ENCODE peak calls at places on chromosomes 7 and 10, in ten cellular contexts. M is ovary, R is GM13976, Q is gastrocnemius medialis, A is NCI-H1092, S is Right ventricle myocardium inferior, E is spleen, Y is hypothalamus, D is hippocampal formation, J is RWPE2. G is an unnamed sample.
A peak's percentile ranks its signal among the peaks of the same experiment; 100 is the strongest.

GRCh38 chr10:69438531-69439349 is 12.5 kb upstream of the TSPAN15 start:
- DNase-seq in M (no peak), R (no peak), Q (no peak), A (no peak), S (no peak), E (peak; percentile 27), Y (no peak), D (peak; percentile 26), J (no peak), G (no peak)

GRCh38 chr10:95517536-95518454 is 43.4 kb downstream of the SORBS1 start:
- DNase-seq in M (no peak), R (no peak), Q (no peak), A (no peak), S (no peak), E (no peak), Y (no peak), D (no peak), J (no peak), G (no peak)

GRCh38 chr7:94190599-94191061 is 186.5 kb upstream of the BET1 start:
- DNase-seq in M (no peak), R (no peak), Q (no peak), A (peak; percentile 61), S (no peak), E (no peak), Y (no peak), D (no peak), J (peak; percentile 61), G (no peak)

GRCh38 chr10:96073722-96074121 is 30.3 kb downstream of the CCNJ start:
- DNase-seq in M (no peak), R (no peak), Q (no peak), A (no peak), S (no peak), E (no peak), Y (no peak), D (no peak), J (no peak), G (no peak)

GRCh38 chr7:39838326-39838725 is 111.7 kb upstream of the CDK13 start:
- DNase-seq in M (peak; percentile 80), R (no peak), Q (no peak), A (peak; percentile 71), S (no peak), E (no peak), Y (no peak), D (no peak), J (no peak), G (no peak)

GRCh38 chr10:112362833-112363232 is 11.1 kb upstream of the ACSL5 start:
- DNase-seq in M (peak; percentile 73), R (no peak), Q (peak; percentile 36), A (no peak), S (peak; percentile 78), E (no peak), Y (no peak), D (no peak), J (no peak), G (no peak)

GRCh38 chr10:3438608-3439007 is 266.0 kb upstream of the PITRM1 start:
- DNase-seq in M (no peak), R (no peak), Q (no peak), A (no peak), S (no peak), E (no peak), Y (no peak), D (no peak), J (no peak), G (no peak)

GRCh38 chr7:34748244-34749039 is 90.4 kb downstream of the NPSR1 start:
- DNase-seq in M (peak; percentile 70), R (no peak), Q (peak; percentile 35), A (peak; percentile 95), S (peak; percentile 78), E (peak; percentile 86), Y (no peak), D (no peak), J (no peak), G (no peak)

GRCh38 chr7:27179503-27180430 is 5.3 kb downstream of the HOXA11 start:
- DNase-seq in M (peak; percentile 72), R (peak; percentile 84), Q (peak; percentile 65), A (peak; percentile 78), S (peak; percentile 86), E (peak; percentile 89), Y (no peak), D (no peak), J (peak; percentile 82), G (peak; percentile 37)

GRCh38 chr7:76282344-76283253 is 19.9 kb upstream of the HSPB1 start:
- DNase-seq in M (peak; percentile 73), R (no peak), Q (no peak), A (no peak), S (no peak), E (no peak), Y (no peak), D (no peak), J (no peak), G (no peak)

GRCh38 chr10:43236176-43236850 is 30.6 kb downstream of the RASGEF1A start:
- DNase-seq in M (no peak), R (no peak), Q (no peak), A (no peak), S (peak; percentile 45), E (no peak), Y (no peak), D (no peak), J (no peak), G (no peak)

GRCh38 chr10:132869621-132870020 is 72.7 kb downstream of the CFAP46 start:
- DNase-seq in M (peak; percentile 5), R (no peak), Q (no peak), A (no peak), S (peak; percentile 53), E (peak; percentile 29), Y (no peak), D (no peak), J (peak; percentile 30), G (no peak)